ENCODE peak calls at places on chromosomes 1 and 21, in seven cellular contexts. W is mesendoderm, R is IMR-90, Q is H1, P is H9, L is neuronal stem cell, S is trophoblast cell. K is an unnamed sample.
A peak's percentile ranks its signal among the peaks of the same experiment; 100 is the strongest.

GRCh38 chr1:2417083-2417832 is 4.9 kb upstream of the PEX10 start:
- DNase-seq in W (no peak), R (no peak), Q (no peak), P (no peak), L (no peak), S (no peak), K (no peak)

GRCh38 chr1:115978292-115978941 is 2.1 kb downstream of the SLC22A15 start:
- DNase-seq in W (no peak), R (no peak), Q (no peak), P (no peak), L (no peak), S (no peak), K (no peak)

GRCh38 chr1:24856787-24857527 is 73.1 kb downstream of the RUNX3 start:
- DNase-seq in W (no peak), R (no peak), Q (no peak), P (no peak), L (no peak), S (no peak), K (no peak)

GRCh38 chr21:46459356-46460112 is 843 bp downstream of the DIP2A start:
- DNase-seq in W (peak; percentile 50), R (peak; percentile 35), Q (no peak), P (peak; percentile 48), L (no peak), S (peak; percentile 28), K (peak; percentile 52)

GRCh38 chr1:246725191-246725590 is 982 bp downstream of the SCCPDH start:
- DNase-seq in W (no peak), R (no peak), Q (no peak), P (no peak), L (no peak), S (peak; percentile 28), K (no peak)

GRCh38 chr1:166166701-166167394 is at the start of gene FAM78B:
- DNase-seq in W (peak; percentile 86), R (peak; percentile 7), Q (no peak), P (peak; percentile 81), L (peak; percentile 51), S (peak; percentile 3), K (peak; percentile 2)

GRCh38 chr1:93556291-93556690 is 108.4 kb downstream of the FNBP1L start:
- DNase-seq in W (no peak), R (no peak), Q (no peak), P (no peak), L (no peak), S (peak; percentile 46), K (no peak)

GRCh38 chr1:115251856-115252255 is 86.2 kb downstream of the NGF start:
- DNase-seq in W (no peak), R (peak; percentile 96), Q (no peak), P (no peak), L (no peak), S (peak; percentile 17), K (peak; percentile 90)

GRCh38 chr1:176382163-176382562 is 80.8 kb upstream of the PAPPA2 start:
- DNase-seq in W (no peak), R (no peak), Q (no peak), P (no peak), L (no peak), S (no peak), K (no peak)

GRCh38 chr1:19654386-19654785 is 10.3 kb downstream of the NBL1 start:
- DNase-seq in W (no peak), R (no peak), Q (no peak), P (no peak), L (no peak), S (no peak), K (peak; percentile 33)

GRCh38 chr1:247047702-247048101 is 30.9 kb downstream of the ZNF670 start:
- DNase-seq in W (peak; percentile 40), R (no peak), Q (no peak), P (no peak), L (no peak), S (no peak), K (no peak)

GRCh38 chr1:41492341-41492848 is 7.9 kb upstream of the EDN2 start:
- DNase-seq in W (peak; percentile 89), R (no peak), Q (no peak), P (peak; percentile 83), L (no peak), S (peak; percentile 32), K (no peak)

GRCh38 chr1:204384636-204385354 is 25.1 kb upstream of the PLEKHA6 start:
- DNase-seq in W (no peak), R (peak; percentile 50), Q (no peak), P (no peak), L (no peak), S (peak; percentile 2), K (no peak)

GRCh38 chr1:81978945-81979344 is 178.2 kb downstream of the ADGRL2 start:
- DNase-seq in W (peak; percentile 86), R (no peak), Q (no peak), P (no peak), L (peak; percentile 55), S (peak; percentile 40), K (no peak)

GRCh38 chr1:64282353-64282752 is 78.9 kb downstream of the UBE2U start:
- DNase-seq in W (peak; percentile 12), R (no peak), Q (no peak), P (no peak), L (no peak), S (no peak), K (no peak)

GRCh38 chr1:232613752-232614381 is 16.1 kb downstream of the SIPA1L2 start:
- DNase-seq in W (no peak), R (peak; percentile 94), Q (no peak), P (no peak), L (no peak), S (no peak), K (peak; percentile 94)

GRCh38 chr21:42513151-42513984 is at the start of gene SLC37A1:
- DNase-seq in W (no peak), R (no peak), Q (no peak), P (peak; percentile 65), L (no peak), S (peak; percentile 55), K (no peak)

GRCh38 chr1:241627453-241628329 is 12.5 kb downstream of the CHML start:
- DNase-seq in W (peak; percentile 74), R (peak; percentile 86), Q (no peak), P (no peak), L (no peak), S (peak; percentile 82), K (peak; percentile 65)

GRCh38 chr1:34113887-34114286 is 51.1 kb downstream of the CSMD2 start:
- DNase-seq in W (peak; percentile 89), R (no peak), Q (no peak), P (peak; percentile 61), L (peak; percentile 20), S (peak; percentile 79), K (no peak)

GRCh38 chr1:110003747-110004428 is 19.3 kb downstream of the AHCYL1 start:
- DNase-seq in W (peak; percentile 99), R (peak; percentile 99), Q (no peak), P (peak; percentile 58), L (peak; percentile 29), S (peak; percentile 83), K (peak; percentile 99)

GRCh38 chr1:88973520-88974137 is 18.8 kb downstream of the KYAT3 start:
- DNase-seq in W (peak; percentile 63), R (peak; percentile 54), Q (no peak), P (no peak), L (no peak), S (peak; percentile 74), K (peak; percentile 64)

GRCh38 chr1:50977575-50978143 is 7.6 kb downstream of the CDKN2C start:
- DNase-seq in W (peak; percentile 52), R (peak; percentile 52), Q (no peak), P (no peak), L (no peak), S (peak; percentile 42), K (peak; percentile 42)

GRCh38 chr1:44266400-44267344 is 53.4 kb downstream of the DMAP1 start:
- DNase-seq in W (no peak), R (no peak), Q (no peak), P (no peak), L (no peak), S (peak; percentile 4), K (no peak)

DNA sequence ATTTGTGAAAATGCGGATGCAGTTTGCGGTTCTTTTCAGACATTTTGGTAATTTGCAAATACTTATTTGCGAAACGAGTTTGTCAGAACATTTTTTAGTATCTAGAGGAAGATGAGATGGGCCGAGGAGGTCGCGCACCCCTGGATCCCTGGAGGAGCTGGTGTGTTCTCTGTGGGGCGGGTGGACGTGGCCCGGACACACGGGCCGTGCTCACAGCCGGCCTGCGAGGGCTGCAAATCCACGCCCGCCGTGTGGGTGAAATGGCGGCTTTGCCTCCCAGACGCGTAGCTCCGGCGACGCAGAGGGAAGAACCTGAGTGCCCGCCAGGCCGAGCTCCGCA is 9.3 kb upstream of the TTLL10 start:
- DNase-seq in W (no peak), R (no peak), Q (no peak), P (no peak), L (no peak), S (no peak), K (no peak)
- H3K18ac ChIP-seq in W (peak overlapping the region; percentile 24), R (no peak overlapping the region), Q (peak overlapping the region; percentile 83), P (no peak overlapping the region), L (peak overlapping the region; percentile 91), S (no peak overlapping the region), K (no peak overlapping the region)

GRCh38 chr1:230710543-230710904 is 3.4 kb downstream of the AGT start:
- DNase-seq in W (no peak), R (no peak), Q (no peak), P (no peak), L (no peak), S (no peak), K (no peak)
- H3K18ac ChIP-seq in W (no peak overlapping the region), R (no peak overlapping the region), Q (no peak overlapping the region), P (no peak overlapping the region), L (no peak overlapping the region), S (no peak overlapping the region), K (no peak overlapping the region)

GRCh38 chr1:53460666-53461328 is 1.6 kb downstream of the DMRTB1 start:
- DNase-seq in W (no peak), R (no peak), Q (no peak), P (no peak), L (no peak), S (no peak), K (no peak)
- H3K18ac ChIP-seq in W (no peak overlapping the region), R (no peak overlapping the region), Q (no peak overlapping the region), P (no peak overlapping the region), L (peak overlapping the region; percentile 4), S (no peak overlapping the region), K (no peak overlapping the region)

GRCh38 chr1:193083365-193084088 is 21.7 kb downstream of the GLRX2 start:
- DNase-seq in W (no peak), R (no peak), Q (no peak), P (no peak), L (no peak), S (no peak), K (no peak)

GRCh38 chr1:193090865-193091264 is 14.3 kb downstream of the GLRX2 start:
- DNase-seq in W (no peak), R (no peak), Q (no peak), P (no peak), L (no peak), S (no peak), K (no peak)

GRCh38 chr1:193087893-193088292 is 17.3 kb downstream of the GLRX2 start:
- DNase-seq in W (no peak), R (no peak), Q (no peak), P (no peak), L (no peak), S (no peak), K (no peak)

GRCh38 chr1:193085263-193085662 is 20.0 kb downstream of the GLRX2 start:
- DNase-seq in W (no peak), R (no peak), Q (no peak), P (no peak), L (no peak), S (no peak), K (no peak)

DNA sequence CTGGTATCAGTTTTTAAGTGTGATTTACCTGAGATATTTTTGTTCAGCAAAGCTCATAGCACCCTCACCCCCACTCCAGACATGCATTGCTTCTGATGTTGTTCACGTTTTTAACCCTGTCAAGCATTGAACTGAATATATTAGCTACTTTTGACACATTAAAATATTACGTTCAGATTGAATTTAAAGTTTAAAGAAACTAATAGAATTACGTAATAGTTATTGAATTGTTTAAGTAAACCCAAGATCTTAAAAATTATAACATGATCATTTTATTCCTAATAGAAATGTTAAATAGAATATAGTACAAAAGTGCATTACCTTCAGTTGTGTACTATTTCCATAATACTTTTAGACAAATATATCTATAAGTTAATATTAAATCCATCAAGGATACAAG is 18.9 kb downstream of the GLRX2 start:
- DNase-seq in W (no peak), R (no peak), Q (no peak), P (no peak), L (no peak), S (no peak), K (no peak)
- H3K18ac ChIP-seq in W (no peak overlapping the region), R (no peak overlapping the region), Q (no peak overlapping the region), P (no peak overlapping the region), L (no peak overlapping the region), S (no peak overlapping the region), K (no peak overlapping the region)